ENCODE peak calls at places on chromosome 10, in four cellular contexts. R is NCI-H2171, V is EL, E is RPMI7951. L is an unnamed sample.

GRCh38 chr10:87531908-87532622 is 27.4 kb downstream of the MINPP1 start:
- DNase-seq in R (no peak), V (peak), E (peak), L (no peak)

GRCh38 chr10:71848325-71849277 is 2.5 kb downstream of the PSAP start:
- DNase-seq in R (no peak), V (no peak), E (no peak), L (no peak)

GRCh38 chr10:129958118-129958685 is 5.9 kb downstream of the EBF3 start:
- DNase-seq in R (no peak), V (no peak), E (no peak), L (peak)

GRCh38 chr10:116146374-116146773 is 126.6 kb downstream of the GFRA1 start:
- DNase-seq in R (no peak), V (peak), E (no peak), L (peak)

GRCh38 chr10:69863580-69863979 is 61.9 kb downstream of the COL13A1 start:
- DNase-seq in R (no peak), V (peak), E (peak), L (no peak)

GRCh38 chr10:88499569-88500470 is 83.3 kb downstream of the RNLS start:
- DNase-seq in R (no peak), V (peak), E (peak), L (no peak)

GRCh38 chr10:77006836-77007511 is 630.6 kb downstream of the KCNMA1 start:
- DNase-seq in R (no peak), V (peak), E (peak), L (no peak)

GRCh38 chr10:1149793-1150637 is 93.8 kb downstream of the WDR37 start:
- DNase-seq in R (no peak), V (no peak), E (no peak), L (no peak)

GRCh38 chr10:5840314-5841307 is 27.4 kb upstream of the GDI2 start:
- DNase-seq in R (no peak), V (no peak), E (peak), L (peak)

GRCh38 chr10:73209705-73210104 is 37.4 kb downstream of the DNAJC9 start:
- DNase-seq in R (no peak), V (peak), E (peak), L (peak)

GRCh38 chr10:4353964-4354363 is 472.0 kb upstream of the AKR1E2 start:
- DNase-seq in R (no peak), V (peak), E (peak), L (peak)

GRCh38 chr10:110437761-110438341 is 59.9 kb upstream of the DUSP5 start:
- DNase-seq in R (no peak), V (no peak), E (no peak), L (no peak)

L was measured in myocyte.